ENCODE peak calls at places on chromosomes 4 and X, in four cellular contexts. One of them, this sample, is unnamed.

GRCh38 chr4:159906051-159906450 is 803.2 kb downstream of the RAPGEF2 start:
- DNase-seq in GM20000: no peak
- DNase-seq in NCI-H1105 treated with DMSO at 0.1 percent for 48 hours: no peak
- DNase-seq in SK-N-SH: no peak
- DNase-seq in this sample: no peak

GRCh38 chrX:54529559-54530357 is at the start of gene GNL3L:
- DNase-seq in GM20000: peak; percentile 89
- DNase-seq in NCI-H1105 treated with DMSO at 0.1 percent for 48 hours: peak; percentile 84
- DNase-seq in SK-N-SH: peak; percentile 89
- DNase-seq in this sample: peak; percentile 83

GRCh38 chr4:128854433-128854832 is 44.9 kb downstream of the JADE1 start:
- DNase-seq in GM20000: peak; percentile 42
- DNase-seq in NCI-H1105 treated with DMSO at 0.1 percent for 48 hours: no peak
- DNase-seq in SK-N-SH: no peak
- DNase-seq in this sample: peak; percentile 59

GRCh38 chr4:70471897-70472296 is at the start of gene MUC7:
- DNase-seq in GM20000: no peak
- DNase-seq in NCI-H1105 treated with DMSO at 0.1 percent for 48 hours: no peak
- DNase-seq in SK-N-SH: no peak
- DNase-seq in this sample: no peak

GRCh38 chr4:169345207-169345788 is 74.5 kb upstream of the SH3RF1 start:
- DNase-seq in GM20000: no peak
- DNase-seq in NCI-H1105 treated with DMSO at 0.1 percent for 48 hours: no peak
- DNase-seq in SK-N-SH: peak; percentile 10
- DNase-seq in this sample: no peak

GRCh38 chr4:139126898-139127297 is 50.1 kb downstream of the ELF2 start:
- DNase-seq in GM20000: no peak
- DNase-seq in NCI-H1105 treated with DMSO at 0.1 percent for 48 hours: no peak
- DNase-seq in SK-N-SH: no peak
- DNase-seq in this sample: no peak

GRCh38 chr4:76687730-76688441 is 210.1 kb downstream of the SOWAHB start:
- DNase-seq in GM20000: no peak
- DNase-seq in NCI-H1105 treated with DMSO at 0.1 percent for 48 hours: peak; percentile 28
- DNase-seq in SK-N-SH: peak; percentile 52
- DNase-seq in this sample: peak; percentile 60

GRCh38 chr4:5722328-5722727 is 11.3 kb downstream of the EVC start:
- DNase-seq in GM20000: no peak
- DNase-seq in NCI-H1105 treated with DMSO at 0.1 percent for 48 hours: no peak
- DNase-seq in SK-N-SH: no peak
- DNase-seq in this sample: no peak

GRCh38 chr4:52618795-52619590 is 40.1 kb downstream of the USP46 start:
- DNase-seq in GM20000: no peak
- DNase-seq in NCI-H1105 treated with DMSO at 0.1 percent for 48 hours: no peak
- DNase-seq in SK-N-SH: no peak
- DNase-seq in this sample: no peak

GRCh38 chrX:31420711-31421151 is 348.9 kb upstream of the FTHL17 start:
- DNase-seq in GM20000: peak; percentile 0
- DNase-seq in NCI-H1105 treated with DMSO at 0.1 percent for 48 hours: no peak
- DNase-seq in SK-N-SH: no peak
- DNase-seq in this sample: no peak

GRCh38 chr4:168605411-168605810 is 108.6 kb downstream of the PALLD start:
- DNase-seq in GM20000: no peak
- DNase-seq in NCI-H1105 treated with DMSO at 0.1 percent for 48 hours: no peak
- DNase-seq in SK-N-SH: no peak
- DNase-seq in this sample: no peak

GRCh38 chr4:102819588-102820365 is 7.6 kb downstream of the UBE2D3 start:
- DNase-seq in GM20000: no peak
- DNase-seq in NCI-H1105 treated with DMSO at 0.1 percent for 48 hours: no peak
- DNase-seq in SK-N-SH: no peak
- DNase-seq in this sample: no peak

GRCh38 chr4:151460434-151460833 is 51.5 kb downstream of the FHIP1A start:
- DNase-seq in GM20000: no peak
- DNase-seq in NCI-H1105 treated with DMSO at 0.1 percent for 48 hours: peak; percentile 6
- DNase-seq in SK-N-SH: no peak
- DNase-seq in this sample: no peak

GRCh38 chr4:53653484-53654053 is 62.3 kb upstream of the LNX1 start:
- DNase-seq in GM20000: no peak
- DNase-seq in NCI-H1105 treated with DMSO at 0.1 percent for 48 hours: peak; percentile 38
- DNase-seq in SK-N-SH: peak; percentile 9
- DNase-seq in this sample: no peak

GRCh38 chr4:1948232-1948631 is 60.5 kb downstream of the NELFA start:
- DNase-seq in GM20000: no peak
- DNase-seq in NCI-H1105 treated with DMSO at 0.1 percent for 48 hours: no peak
- DNase-seq in SK-N-SH: no peak
- DNase-seq in this sample: no peak

GRCh38 chr4:174563399-174563798 is 41.1 kb upstream of the HPGD start:
- DNase-seq in GM20000: no peak
- DNase-seq in NCI-H1105 treated with DMSO at 0.1 percent for 48 hours: no peak
- DNase-seq in SK-N-SH: no peak
- DNase-seq in this sample: no peak

GRCh38 chr4:112284662-112285411 is 867 bp downstream of the TIFA start:
- DNase-seq in GM20000: peak; percentile 26
- DNase-seq in NCI-H1105 treated with DMSO at 0.1 percent for 48 hours: no peak
- DNase-seq in SK-N-SH: peak; percentile 64
- DNase-seq in this sample: peak; percentile 30

GRCh38 chrX:130173190-130173895 is 1.6 kb downstream of the RAB33A start:
- DNase-seq in GM20000: peak; percentile 74
- DNase-seq in NCI-H1105 treated with DMSO at 0.1 percent for 48 hours: no peak
- DNase-seq in SK-N-SH: no peak
- DNase-seq in this sample: peak; percentile 67

GRCh38 chrX:18146954-18147353 is 73.7 kb downstream of the BEND2 start:
- DNase-seq in GM20000: peak; percentile 5
- DNase-seq in NCI-H1105 treated with DMSO at 0.1 percent for 48 hours: no peak
- DNase-seq in SK-N-SH: no peak
- DNase-seq in this sample: no peak

GRCh38 chr4:188812644-188813043 is 673.4 kb downstream of the TRIML1 start:
- DNase-seq in GM20000: no peak
- DNase-seq in NCI-H1105 treated with DMSO at 0.1 percent for 48 hours: no peak
- DNase-seq in SK-N-SH: no peak
- DNase-seq in this sample: no peak

This sample was measured in MM.1S.